ENCODE peak calls at places on chromosome 19, in seven cellular contexts. P is PC-9, F is GM23338, Q is PC-3, Y is MM.1S, L is SK-N-SH, R is HCT116. J is an unnamed sample.

GRCh38 chr19:41363371-41363752 is 587 bp downstream of the B9D2 start:
- DNase-seq in P (no peak), F (no peak), Q (no peak), Y (no peak), L (no peak), R (no peak), J (no peak)

GRCh38 chr19:52170863-52171320 is 529 bp downstream of the ZNF836 start:
- DNase-seq in P (no peak), F (peak; percentile 55), Q (no peak), Y (no peak), L (peak; percentile 58), R (no peak), J (peak; percentile 31)

GRCh38 chr19:5949792-5950305 is 28.1 kb downstream of the RANBP3 start:
- DNase-seq in P (no peak), F (no peak), Q (no peak), Y (peak; percentile 92), L (no peak), R (no peak), J (no peak)

GRCh38 chr19:51687791-51688664 is 5.1 kb upstream of the SPACA6 start:
- DNase-seq in P (peak; percentile 71), F (peak; percentile 83), Q (peak; percentile 62), Y (no peak), L (peak; percentile 57), R (no peak), J (peak; percentile 77)

GRCh38 chr19:48644839-48645651 is 942 bp downstream of the CA11 start:
- DNase-seq in P (peak; percentile 69), F (peak; percentile 92), Q (peak; percentile 63), Y (peak; percentile 66), L (peak; percentile 80), R (peak; percentile 69), J (peak; percentile 85)

GRCh38 chr19:58474291-58474996 is 1.7 kb upstream of the ZNF446 start:
- DNase-seq in P (no peak), F (no peak), Q (no peak), Y (no peak), L (peak; percentile 11), R (no peak), J (no peak)

GRCh38 chr19:29268721-29269483 is 56.0 kb upstream of the UQCRFS1 start:
- DNase-seq in P (no peak), F (no peak), Q (no peak), Y (no peak), L (no peak), R (no peak), J (no peak)

GRCh38 chr19:45729774-45730388 is 815 bp downstream of the FBXO46 start:
- DNase-seq in P (no peak), F (peak; percentile 33), Q (no peak), Y (no peak), L (no peak), R (no peak), J (peak; percentile 27)

GRCh38 chr19:55251296-55252081 is 7.3 kb downstream of the PPP6R1 start:
- DNase-seq in P (peak; percentile 58), F (no peak), Q (peak; percentile 87), Y (no peak), L (peak; percentile 9), R (no peak), J (no peak)

GRCh38 chr19:4656102-4656501 is 14.0 kb downstream of the MYDGF start:
- DNase-seq in P (no peak), F (no peak), Q (no peak), Y (no peak), L (no peak), R (no peak), J (no peak)

GRCh38 chr19:49502866-49503581 is 6.8 kb downstream of the RPS11 start:
- DNase-seq in P (no peak), F (peak; percentile 58), Q (peak; percentile 83), Y (peak; percentile 58), L (peak; percentile 64), R (peak; percentile 54), J (peak; percentile 85)

GRCh38 chr19:40467007-40467565 is 285 bp downstream of the SPTBN4 start:
- DNase-seq in P (no peak), F (peak; percentile 54), Q (no peak), Y (no peak), L (peak; percentile 73), R (no peak), J (peak; percentile 44)

GRCh38 chr19:17953316-17953801 is 13.5 kb upstream of the KCNN1 start:
- DNase-seq in P (no peak), F (no peak), Q (no peak), Y (no peak), L (no peak), R (no peak), J (no peak)

GRCh38 chr19:18446811-18447359 is 9.0 kb upstream of the ISYNA1 start:
- DNase-seq in P (peak; percentile 50), F (no peak), Q (no peak), Y (no peak), L (no peak), R (no peak), J (no peak)

GRCh38 chr19:19997656-19998268 is 41.5 kb downstream of the ZNF682 start:
- DNase-seq in P (peak; percentile 2), F (peak; percentile 81), Q (no peak), Y (no peak), L (peak; percentile 47), R (no peak), J (no peak)

GRCh38 chr19:57248646-57249045 is 8.2 kb downstream of the ZNF805 start:
- DNase-seq in P (no peak), F (no peak), Q (no peak), Y (no peak), L (no peak), R (no peak), J (no peak)

GRCh38 chr19:41137056-41137455 is 22.8 kb downstream of the CYP2F1 start:
- DNase-seq in P (no peak), F (no peak), Q (no peak), Y (no peak), L (no peak), R (no peak), J (no peak)

GRCh38 chr19:16435999-16436650 is 35.6 kb downstream of the EPS15L1 start:
- DNase-seq in P (no peak), F (no peak), Q (no peak), Y (peak; percentile 73), L (no peak), R (no peak), J (no peak)

GRCh38 chr19:34017024-34017423 is 155.3 kb upstream of the LSM14A start:
- DNase-seq in P (no peak), F (no peak), Q (peak; percentile 19), Y (no peak), L (no peak), R (peak; percentile 8), J (no peak)

DNA sequence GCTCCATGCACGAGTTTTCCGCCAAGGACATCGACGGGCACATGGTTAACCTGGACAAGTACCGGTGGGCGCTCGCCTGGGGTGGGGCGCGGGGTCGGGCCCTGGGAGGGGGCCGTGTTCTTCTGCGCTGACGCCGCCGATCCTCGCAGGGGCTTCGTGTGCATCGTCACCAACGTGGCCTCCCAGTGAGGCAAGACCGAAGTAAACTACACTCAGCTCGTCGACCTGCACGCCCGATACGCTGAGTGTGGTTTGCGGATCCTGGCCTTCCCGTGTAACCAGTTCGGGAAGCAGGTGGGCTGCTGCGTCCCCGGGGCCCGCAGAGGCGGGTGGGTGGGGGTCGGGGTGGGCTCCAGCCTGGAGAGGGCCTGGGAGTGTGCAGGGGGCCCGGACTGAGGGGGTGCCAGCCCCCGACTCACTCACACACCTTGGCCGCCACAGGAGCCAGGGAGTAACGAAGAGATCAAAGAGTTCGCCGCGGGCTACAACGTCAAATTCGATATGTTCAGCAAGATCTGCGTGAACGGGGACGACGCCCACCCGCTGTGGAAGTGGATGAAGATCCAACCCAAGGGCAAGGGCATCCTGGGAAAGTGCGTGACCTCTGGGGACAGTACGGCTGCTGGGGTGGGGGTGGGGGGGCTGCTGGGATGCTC is 1.6 kb downstream of the GPX4 start:
- DNase-seq in P (no peak), F (no peak), Q (peak; percentile 34), Y (no peak), L (no peak), R (no peak), J (no peak)
- H3K9me2 ChIP-seq in P (no peaks in the 10 kb centered on the region), F (no peaks in the 10 kb centered on the region), Q (no peaks in the 10 kb centered on the region), Y (no peaks in the 10 kb centered on the region), L (no peaks in the 10 kb centered on the region), R (no peaks in the 10 kb centered on the region), J (no peaks in the 10 kb centered on the region)

GRCh38 chr19:39030854-39031367 is 1.4 kb downstream of the FBXO27 start:
- DNase-seq in P (no peak), F (no peak), Q (no peak), Y (no peak), L (no peak), R (no peak), J (no peak)
- H2AFZ ChIP-seq in P (peak overlapping the region; percentile 80), F (peak overlapping the region; percentile 50), Q (peak overlapping the region; percentile 81), Y (peak overlapping the region; percentile 50), L (no peak overlapping the region), R (peak overlapping the region; percentile 52), J (peak overlapping the region; percentile 97)

GRCh38 chr19:15427350-15427700 is 8.5 kb upstream of the AKAP8L start:
- DNase-seq in P (no peak), F (no peak), Q (no peak), Y (no peak), L (no peak), R (no peak), J (no peak)
- H3K79me2 ChIP-seq in P (peaks cover 39% of the 10 kb centered on the region), F (peaks cover 18% of the 10 kb centered on the region), Q (peaks cover 41% of the 10 kb centered on the region), Y (peaks cover 46% of the 10 kb centered on the region), L (peaks cover 42% of the 10 kb centered on the region), R (peaks cover 54% of the 10 kb centered on the region), J (peaks cover 44% of the 10 kb centered on the region)

DNA sequence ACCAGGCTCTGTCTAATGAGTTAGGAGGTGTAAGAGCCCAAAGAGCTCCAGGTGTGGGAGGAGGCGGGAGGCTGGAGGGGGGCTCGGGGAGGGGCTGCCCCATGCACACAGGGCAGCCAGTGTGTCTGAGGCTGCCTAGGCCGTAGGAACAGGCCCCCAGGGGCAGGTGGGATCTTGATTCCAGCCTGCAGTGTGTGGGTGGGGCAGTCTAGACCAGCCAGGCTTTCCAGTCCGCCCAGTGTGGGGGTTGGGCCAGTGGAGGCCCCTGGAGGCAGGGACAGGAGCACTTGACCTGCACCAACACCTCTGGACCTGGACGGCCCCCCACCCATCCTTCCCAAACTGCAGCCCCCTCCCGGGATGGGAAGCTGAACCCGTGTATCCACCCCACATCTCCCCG is 5.4 kb upstream of the CAMSAP3 start:
- DNase-seq in P (peak; percentile 69), F (no peak), Q (peak; percentile 44), Y (no peak), L (no peak), R (no peak), J (no peak)
- H3K9me2 ChIP-seq in P (no peaks in the 10 kb centered on the region), F (no peaks in the 10 kb centered on the region), Q (no peaks in the 10 kb centered on the region), Y (no peaks in the 10 kb centered on the region), L (no peaks in the 10 kb centered on the region), R (no peaks in the 10 kb centered on the region), J (no peaks in the 10 kb centered on the region)

GRCh38 chr19:39083599-39083982 is 577 bp upstream of the ACP7 start:
- DNase-seq in P (no peak), F (no peak), Q (no peak), Y (no peak), L (no peak), R (no peak), J (no peak)
- H2AFZ ChIP-seq in P (peak overlapping the region; percentile 79), F (peak overlapping the region; percentile 100), Q (peak overlapping the region; percentile 76), Y (no peak overlapping the region), L (peak overlapping the region; percentile 79), R (peak overlapping the region; percentile 70), J (peak overlapping the region; percentile 50)

DNA sequence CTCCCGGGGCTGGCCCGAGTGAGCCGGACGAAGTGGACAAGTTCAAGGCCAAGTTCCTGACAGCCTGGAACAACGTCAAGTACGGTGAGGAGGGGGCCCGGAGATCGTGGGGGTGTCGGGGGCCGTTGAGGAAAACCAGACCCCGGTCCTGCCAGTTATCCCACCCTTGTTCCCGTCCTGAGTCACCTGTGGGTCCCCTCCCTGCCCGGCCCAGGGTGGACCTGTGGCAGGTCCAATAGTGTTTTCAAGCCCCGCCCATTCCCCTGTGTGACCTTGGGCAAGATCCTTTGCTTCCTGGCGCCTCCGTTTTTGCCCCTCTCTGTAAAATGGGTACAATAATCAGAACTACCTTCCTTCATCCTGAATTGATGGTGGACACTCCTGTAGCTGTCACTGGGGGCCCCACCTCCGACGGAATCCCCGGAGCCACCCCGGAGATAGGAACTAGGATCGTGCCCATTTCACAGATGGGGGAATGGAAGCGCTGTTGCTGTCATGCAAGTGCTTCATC is 593 bp downstream of the ATG4D start:
- DNase-seq in P (peak; percentile 22), F (peak; percentile 37), Q (no peak), Y (peak; percentile 17), L (no peak), R (no peak), J (peak; percentile 58)
- H3K79me2 ChIP-seq in P (peaks cover 10% of the 10 kb centered on the region), F (peaks cover 17% of the 10 kb centered on the region), Q (peaks cover 26% of the 10 kb centered on the region), Y (peaks cover 36% of the 10 kb centered on the region), L (peaks cover 27% of the 10 kb centered on the region), R (peaks cover 24% of the 10 kb centered on the region), J (peaks cover 28% of the 10 kb centered on the region)

J was measured in hepatocyte.